ENCODE peak calls at places on chromosomes 2 and 18, in seven cellular contexts. One of them, this sample, is unnamed.

GRCh38 chr2:191243154-191243553 is 2.0 kb upstream of the MYO1B start:
- DNase-seq in heart left ventricle: no peak
- DNase-seq in cardiac fibroblast: no peak
- DNase-seq in endothelial cell of umbilical vein: no peak
- DNase-seq in transverse colon: no peak
- DNase-seq in foreskin fibroblast: no peak
- DNase-seq in SJSA1: no peak
- DNase-seq in this sample: no peak

GRCh38 chr2:128497461-128497860 is 178.8 kb upstream of the HS6ST1 start:
- DNase-seq in heart left ventricle: no peak
- DNase-seq in cardiac fibroblast: no peak
- DNase-seq in endothelial cell of umbilical vein: no peak
- DNase-seq in transverse colon: no peak
- DNase-seq in foreskin fibroblast: no peak
- DNase-seq in SJSA1: no peak
- DNase-seq in this sample: no peak

GRCh38 chr18:35729971-35730668 is 148.6 kb downstream of the GALNT1 start:
- DNase-seq in heart left ventricle: no peak
- DNase-seq in cardiac fibroblast: no peak
- DNase-seq in endothelial cell of umbilical vein: no peak
- DNase-seq in transverse colon: no peak
- DNase-seq in foreskin fibroblast: no peak
- DNase-seq in SJSA1: no peak
- DNase-seq in this sample: no peak

GRCh38 chr2:190941571-190941970 is 61.0 kb downstream of the GLS start:
- DNase-seq in heart left ventricle: no peak
- DNase-seq in cardiac fibroblast: no peak
- DNase-seq in endothelial cell of umbilical vein: no peak
- DNase-seq in transverse colon: no peak
- DNase-seq in foreskin fibroblast: no peak
- DNase-seq in SJSA1: no peak
- DNase-seq in this sample: no peak

GRCh38 chr2:181780159-181781081 is 100.1 kb upstream of the NEUROD1 start:
- DNase-seq in heart left ventricle: peak
- DNase-seq in cardiac fibroblast: peak
- DNase-seq in endothelial cell of umbilical vein: peak
- DNase-seq in transverse colon: peak
- DNase-seq in foreskin fibroblast: no peak
- DNase-seq in SJSA1: peak
- DNase-seq in this sample: no peak

GRCh38 chr2:24046930-24047702 is at the start of gene WDCP:
- DNase-seq in heart left ventricle: peak
- DNase-seq in cardiac fibroblast: peak
- DNase-seq in endothelial cell of umbilical vein: peak
- DNase-seq in transverse colon: peak
- DNase-seq in foreskin fibroblast: peak
- DNase-seq in SJSA1: peak
- DNase-seq in this sample: peak

GRCh38 chr18:48028716-48029115 is 98.3 kb upstream of the SMAD2 start:
- DNase-seq in heart left ventricle: no peak
- DNase-seq in cardiac fibroblast: no peak
- DNase-seq in endothelial cell of umbilical vein: no peak
- DNase-seq in transverse colon: no peak
- DNase-seq in foreskin fibroblast: no peak
- DNase-seq in SJSA1: no peak
- DNase-seq in this sample: no peak

GRCh38 chr18:21629089-21629832 is 17.1 kb downstream of the SNRPD1 start:
- DNase-seq in heart left ventricle: no peak
- DNase-seq in cardiac fibroblast: no peak
- DNase-seq in endothelial cell of umbilical vein: no peak
- DNase-seq in transverse colon: no peak
- DNase-seq in foreskin fibroblast: no peak
- DNase-seq in SJSA1: no peak
- DNase-seq in this sample: no peak

GRCh38 chr18:28736951-28737350 is 560.0 kb upstream of the CDH2 start:
- DNase-seq in heart left ventricle: no peak
- DNase-seq in cardiac fibroblast: no peak
- DNase-seq in endothelial cell of umbilical vein: no peak
- DNase-seq in transverse colon: no peak
- DNase-seq in foreskin fibroblast: peak
- DNase-seq in SJSA1: no peak
- DNase-seq in this sample: no peak

GRCh38 chr2:105330681-105331375 is 1.3 kb upstream of the TGFBRAP1 start:
- DNase-seq in heart left ventricle: no peak
- DNase-seq in cardiac fibroblast: no peak
- DNase-seq in endothelial cell of umbilical vein: no peak
- DNase-seq in transverse colon: no peak
- DNase-seq in foreskin fibroblast: no peak
- DNase-seq in SJSA1: no peak
- DNase-seq in this sample: no peak

GRCh38 chr18:62643181-62643580 is 72.2 kb upstream of the PHLPP1 start:
- DNase-seq in heart left ventricle: no peak
- DNase-seq in cardiac fibroblast: no peak
- DNase-seq in endothelial cell of umbilical vein: no peak
- DNase-seq in transverse colon: no peak
- DNase-seq in foreskin fibroblast: no peak
- DNase-seq in SJSA1: no peak
- DNase-seq in this sample: no peak

GRCh38 chr2:181420259-181421130 is 36.7 kb upstream of the ITGA4 start:
- DNase-seq in heart left ventricle: no peak
- DNase-seq in cardiac fibroblast: no peak
- DNase-seq in endothelial cell of umbilical vein: no peak
- DNase-seq in transverse colon: no peak
- DNase-seq in foreskin fibroblast: no peak
- DNase-seq in SJSA1: no peak
- DNase-seq in this sample: no peak

GRCh38 chr2:123840016-123840415 is 185.1 kb upstream of the CNTNAP5 start:
- DNase-seq in heart left ventricle: no peak
- DNase-seq in cardiac fibroblast: no peak
- DNase-seq in endothelial cell of umbilical vein: no peak
- DNase-seq in transverse colon: no peak
- DNase-seq in foreskin fibroblast: no peak
- DNase-seq in SJSA1: no peak
- DNase-seq in this sample: no peak

GRCh38 chr2:134669731-134670669 is 48.8 kb downstream of the TMEM163 start:
- DNase-seq in heart left ventricle: no peak
- DNase-seq in cardiac fibroblast: peak
- DNase-seq in endothelial cell of umbilical vein: no peak
- DNase-seq in transverse colon: no peak
- DNase-seq in foreskin fibroblast: no peak
- DNase-seq in SJSA1: no peak
- DNase-seq in this sample: peak

GRCh38 chr2:106097370-106098000 is 96.6 kb downstream of the UXS1 start:
- DNase-seq in heart left ventricle: no peak
- DNase-seq in cardiac fibroblast: no peak
- DNase-seq in endothelial cell of umbilical vein: no peak
- DNase-seq in transverse colon: no peak
- DNase-seq in foreskin fibroblast: no peak
- DNase-seq in SJSA1: no peak
- DNase-seq in this sample: no peak

GRCh38 chr2:79729532-79729931 is 216.7 kb downstream of the CTNNA2 start:
- DNase-seq in heart left ventricle: no peak
- DNase-seq in cardiac fibroblast: no peak
- DNase-seq in endothelial cell of umbilical vein: no peak
- DNase-seq in transverse colon: no peak
- DNase-seq in foreskin fibroblast: no peak
- DNase-seq in SJSA1: no peak
- DNase-seq in this sample: no peak

GRCh38 chr18:63155169-63155852 is 164.3 kb downstream of the BCL2 start:
- DNase-seq in heart left ventricle: peak
- DNase-seq in cardiac fibroblast: no peak
- DNase-seq in endothelial cell of umbilical vein: peak
- DNase-seq in transverse colon: peak
- DNase-seq in foreskin fibroblast: no peak
- DNase-seq in SJSA1: no peak
- DNase-seq in this sample: no peak

GRCh38 chr2:157587576-157587975 is 41.1 kb downstream of the ACVR1C start:
- DNase-seq in heart left ventricle: no peak
- DNase-seq in cardiac fibroblast: no peak
- DNase-seq in endothelial cell of umbilical vein: no peak
- DNase-seq in transverse colon: no peak
- DNase-seq in foreskin fibroblast: no peak
- DNase-seq in SJSA1: no peak
- DNase-seq in this sample: no peak

DNA sequence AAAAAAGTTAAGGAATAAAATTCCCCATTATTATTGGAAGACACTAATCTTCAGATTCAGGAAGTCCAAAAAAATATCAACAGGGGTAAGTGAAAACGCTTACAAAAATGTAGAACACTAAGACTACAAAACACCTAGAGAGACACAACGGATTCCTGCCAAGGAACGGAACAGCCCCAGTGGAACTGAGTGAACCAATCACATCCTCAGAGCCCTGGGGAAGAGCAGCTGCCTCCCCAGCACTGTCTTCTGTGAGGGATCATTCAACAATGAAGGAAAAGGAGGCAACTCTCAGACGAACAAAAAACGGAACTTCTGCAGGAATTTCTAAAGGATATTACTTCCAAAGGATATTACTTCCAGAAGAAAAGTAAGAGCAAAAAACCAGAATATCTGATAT is 82.0 kb downstream of the HDAC4 start:
- DNase-seq in heart left ventricle: no peak
- DNase-seq in cardiac fibroblast: peak
- DNase-seq in endothelial cell of umbilical vein: no peak
- DNase-seq in transverse colon: no peak
- DNase-seq in foreskin fibroblast: no peak
- DNase-seq in SJSA1: no peak
- DNase-seq in this sample: peak
- H3K4me3 ChIP-seq in heart left ventricle: no peak
- H3K4me3 ChIP-seq in cardiac fibroblast: peak
- H3K4me3 ChIP-seq in endothelial cell of umbilical vein: peak
- H3K4me3 ChIP-seq in transverse colon: peak
- H3K4me3 ChIP-seq in foreskin fibroblast: no peak
- H3K4me3 ChIP-seq in SJSA1: no peak
- H3K4me3 ChIP-seq in this sample: no peak

GRCh38 chr2:226754821-226755536 is 44.6 kb downstream of the IRS1 start:
- DNase-seq in heart left ventricle: no peak
- DNase-seq in cardiac fibroblast: peak
- DNase-seq in endothelial cell of umbilical vein: no peak
- DNase-seq in transverse colon: no peak
- DNase-seq in foreskin fibroblast: peak
- DNase-seq in SJSA1: peak
- DNase-seq in this sample: no peak
- H3K4me3 ChIP-seq in heart left ventricle: no peak
- H3K4me3 ChIP-seq in cardiac fibroblast: no peak
- H3K4me3 ChIP-seq in endothelial cell of umbilical vein: no peak
- H3K4me3 ChIP-seq in transverse colon: no peak
- H3K4me3 ChIP-seq in foreskin fibroblast: no peak
- H3K4me3 ChIP-seq in SJSA1: no peak
- H3K4me3 ChIP-seq in this sample: no peak

DNA sequence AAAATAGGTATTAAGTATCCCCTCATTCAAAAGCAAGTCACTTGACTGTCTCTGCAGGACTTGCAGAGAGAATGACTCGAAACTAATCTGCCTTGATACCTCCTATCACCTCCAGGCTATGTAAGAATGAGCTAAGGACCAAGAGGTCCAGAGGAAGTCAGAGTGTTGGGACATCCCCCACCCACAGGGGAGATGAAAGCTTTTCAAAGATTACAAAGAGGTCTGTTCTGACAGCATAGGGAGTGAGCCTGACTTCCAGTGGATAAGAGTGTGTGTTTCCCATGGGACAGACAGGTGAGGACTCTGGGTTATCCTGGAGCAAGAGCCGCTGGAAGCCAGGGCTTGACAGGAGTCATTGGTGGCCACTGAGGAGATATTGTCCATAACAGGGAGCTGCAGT is 85.0 kb upstream of the TACR1 start:
- DNase-seq in heart left ventricle: no peak
- DNase-seq in cardiac fibroblast: no peak
- DNase-seq in endothelial cell of umbilical vein: no peak
- DNase-seq in transverse colon: no peak
- DNase-seq in foreskin fibroblast: no peak
- DNase-seq in SJSA1: no peak
- DNase-seq in this sample: no peak
- H3K4me3 ChIP-seq in heart left ventricle: no peak
- H3K4me3 ChIP-seq in cardiac fibroblast: no peak
- H3K4me3 ChIP-seq in endothelial cell of umbilical vein: no peak
- H3K4me3 ChIP-seq in transverse colon: no peak
- H3K4me3 ChIP-seq in foreskin fibroblast: no peak
- H3K4me3 ChIP-seq in SJSA1: no peak
- H3K4me3 ChIP-seq in this sample: no peak

GRCh38 chr2:163775304-163775703 is 39.5 kb upstream of the FIGN start:
- DNase-seq in heart left ventricle: no peak
- DNase-seq in cardiac fibroblast: peak
- DNase-seq in endothelial cell of umbilical vein: peak
- DNase-seq in transverse colon: no peak
- DNase-seq in foreskin fibroblast: no peak
- DNase-seq in SJSA1: peak
- DNase-seq in this sample: no peak

GRCh38 chr2:163774862-163775261 is 39.1 kb upstream of the FIGN start:
- DNase-seq in heart left ventricle: no peak
- DNase-seq in cardiac fibroblast: peak
- DNase-seq in endothelial cell of umbilical vein: peak
- DNase-seq in transverse colon: no peak
- DNase-seq in foreskin fibroblast: peak
- DNase-seq in SJSA1: peak
- DNase-seq in this sample: no peak

GRCh38 chr2:163773276-163773675 is 37.5 kb upstream of the FIGN start:
- DNase-seq in heart left ventricle: no peak
- DNase-seq in cardiac fibroblast: no peak
- DNase-seq in endothelial cell of umbilical vein: no peak
- DNase-seq in transverse colon: no peak
- DNase-seq in foreskin fibroblast: no peak
- DNase-seq in SJSA1: no peak
- DNase-seq in this sample: no peak

GRCh38 chr2:163779970-163780597 is 44.3 kb upstream of the FIGN start:
- DNase-seq in heart left ventricle: no peak
- DNase-seq in cardiac fibroblast: no peak
- DNase-seq in endothelial cell of umbilical vein: no peak
- DNase-seq in transverse colon: no peak
- DNase-seq in foreskin fibroblast: no peak
- DNase-seq in SJSA1: no peak
- DNase-seq in this sample: no peak

DNA sequence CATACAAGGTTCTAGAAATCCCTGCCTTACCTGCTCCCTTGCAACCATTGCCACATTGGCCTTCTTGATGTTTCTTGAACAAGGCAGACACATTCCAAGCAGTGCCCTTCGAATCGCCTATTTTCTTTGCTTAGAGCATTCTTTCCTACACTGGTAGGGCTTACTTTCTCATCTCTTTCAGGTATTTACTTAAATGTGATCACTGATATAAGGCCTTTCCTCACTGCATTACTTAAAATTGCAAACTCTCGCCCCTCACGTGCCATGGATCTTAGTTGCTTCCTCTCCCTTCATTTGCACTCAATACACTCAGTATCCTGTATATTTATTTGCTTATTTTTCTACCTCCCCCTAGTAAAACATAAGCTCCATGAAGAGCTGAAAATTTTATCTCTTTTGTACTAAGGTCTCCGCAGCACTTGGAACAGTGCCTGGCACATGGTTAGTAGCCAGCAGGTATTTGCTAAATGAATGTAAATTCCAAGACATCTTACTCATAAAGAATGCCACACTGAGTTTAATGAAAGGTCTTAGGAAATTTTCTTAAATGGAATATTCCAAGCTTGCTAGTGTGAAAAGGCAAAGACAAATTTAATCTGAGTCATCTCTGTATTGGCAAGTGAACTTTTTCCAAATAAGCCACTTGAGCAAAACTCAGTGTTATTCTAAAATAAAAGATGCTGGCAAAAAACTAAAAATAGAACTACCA is 42.4 kb upstream of the FIGN start:
- DNase-seq in heart left ventricle: no peak
- DNase-seq in cardiac fibroblast: peak
- DNase-seq in endothelial cell of umbilical vein: peak
- DNase-seq in transverse colon: no peak
- DNase-seq in foreskin fibroblast: no peak
- DNase-seq in SJSA1: peak
- DNase-seq in this sample: no peak
- H3K4me3 ChIP-seq in heart left ventricle: no peak
- H3K4me3 ChIP-seq in cardiac fibroblast: no peak
- H3K4me3 ChIP-seq in endothelial cell of umbilical vein: no peak
- H3K4me3 ChIP-seq in transverse colon: no peak
- H3K4me3 ChIP-seq in foreskin fibroblast: no peak
- H3K4me3 ChIP-seq in SJSA1: no peak
- H3K4me3 ChIP-seq in this sample: no peak

This sample was measured in ovary.